ENCODE peak calls at places on chromosome 10, in six cellular contexts. B is PC-9; J is neuronal stem cell; I is suprapubic skin; D is right cardiac atrium; N is effector memory CD4-positive, alpha-beta T cell. G is an unnamed sample.

GRCh38 chr10:24456319-24456718 is 247.4 kb downstream of the KIAA1217 start:
- DNase-seq in D (no peak), J (no peak), N (no peak), I (no peak), B (no peak), G (no peak)

GRCh38 chr10:51159841-51160240 is 85.6 kb downstream of the PRKG1 start:
- DNase-seq in J (no peak), N (no peak), B (no peak), D (no peak), I (no peak), G (no peak)

GRCh38 chr10:77357611-77358010 is 280.0 kb downstream of the KCNMA1 start:
- DNase-seq in I (no peak), D (no peak), J (no peak), N (no peak), B (no peak), G (no peak)

GRCh38 chr10:87750001-87750651 is 67.9 kb downstream of the ATAD1 start:
- DNase-seq in D (no peak), B (no peak), J (no peak), I (no peak), N (no peak), G (no peak)

GRCh38 chr10:6036861-6037321 is 25.3 kb downstream of the IL2RA start:
- DNase-seq in I (no peak), D (no peak), J (no peak), N (no peak), B (no peak), G (no peak)

GRCh38 chr10:131844546-131845084 is 56.2 kb upstream of the PPP2R2D start:
- DNase-seq in I (no peak), N (no peak), J (no peak), B (no peak), D (no peak), G (no peak)

GRCh38 chr10:100969175-100970075 is at the start of gene SEMA4G:
- DNase-seq in I (peak), B (no peak), N (no peak), J (peak), D (peak), G (peak)

GRCh38 chr10:122264442-122264841 is 6.7 kb upstream of the BTBD16 start:
- DNase-seq in B (no peak), I (peak), N (no peak), D (no peak), J (no peak), G (no peak)

GRCh38 chr10:23196201-23196600 is 4.1 kb downstream of the PTF1A start:
- DNase-seq in D (no peak), N (no peak), J (no peak), B (no peak), I (no peak), G (no peak)

GRCh38 chr10:50326757-50327701 is 75.7 kb upstream of the ASAH2 start:
- DNase-seq in B (peak), I (no peak), D (peak), J (no peak), N (no peak), G (peak)

GRCh38 chr10:12360461-12360860 is 11.1 kb downstream of the CAMK1D start:
- DNase-seq in D (no peak), J (no peak), B (no peak), I (no peak), N (no peak), G (no peak)

GRCh38 chr10:57624066-57624465 is 643.6 kb downstream of the IPMK start:
- DNase-seq in B (no peak), J (no peak), N (no peak), D (no peak), I (no peak), G (no peak)

GRCh38 chr10:128047991-128048826 is 78.0 kb downstream of the MKI67 start:
- DNase-seq in I (peak), N (no peak), J (no peak), B (no peak), D (peak), G (no peak)

GRCh38 chr10:79132681-79133381 is 64.1 kb downstream of the ZMIZ1 start:
- DNase-seq in J (no peak), N (no peak), I (no peak), D (no peak), B (no peak), G (peak)

GRCh38 chr10:110792476-110792875 is 79.3 kb upstream of the PDCD4 start:
- DNase-seq in D (no peak), B (no peak), I (no peak), J (no peak), N (no peak), G (no peak)

GRCh38 chr10:132974886-132975881 is 32.8 kb upstream of the CFAP46 start:
- DNase-seq in I (peak), J (no peak), N (no peak), D (peak), B (no peak), G (no peak)

GRCh38 chr10:70175516-70175915 is 5.2 kb upstream of the SAR1A start:
- DNase-seq in N (no peak), J (no peak), B (no peak), I (no peak), D (no peak), G (no peak)

DNA sequence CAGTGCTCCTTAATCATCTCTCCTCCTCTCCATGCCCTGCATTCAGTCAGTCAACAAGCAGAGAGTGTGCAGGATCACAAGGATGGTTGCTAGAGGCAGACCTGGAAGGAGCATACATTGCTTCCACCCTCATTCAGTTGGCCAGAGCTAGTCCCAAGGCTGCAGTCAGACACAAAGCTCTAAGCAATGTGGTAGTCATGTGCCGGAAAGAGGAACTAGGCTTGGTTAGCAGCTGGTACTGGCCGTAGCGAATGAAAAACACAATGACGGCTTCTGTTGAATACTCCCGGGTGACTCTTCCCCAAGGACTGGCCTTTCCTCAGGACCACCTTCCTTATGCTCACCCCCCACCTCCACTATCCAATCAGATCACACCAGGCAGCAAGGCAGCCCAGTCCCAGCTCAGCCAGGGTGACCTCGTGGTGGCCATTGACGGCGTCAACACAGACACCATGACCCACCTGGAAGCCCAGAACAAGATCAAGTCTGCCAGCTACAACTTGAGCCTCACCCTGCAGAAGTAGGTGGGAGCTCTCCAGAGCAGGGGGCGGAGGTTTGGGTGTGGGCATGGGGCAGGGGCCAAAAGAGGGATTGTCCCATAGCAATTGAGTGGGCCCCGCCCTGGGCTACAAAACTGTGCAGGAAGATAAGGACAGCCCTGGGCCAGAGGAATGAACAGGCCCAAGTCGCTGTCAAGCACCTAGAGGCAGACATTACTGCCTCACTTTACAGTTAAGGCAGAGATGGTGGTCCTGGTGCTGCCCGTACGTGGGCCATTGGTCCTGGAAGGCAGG is 10.9 kb downstream of the LDB3 start:
- DNase-seq in N (no peak), B (no peak), D (no peak), I (no peak), J (no peak), G (peak)
- H3K27ac ChIP-seq in N (no peak), B (no peak), D (peak), I (no peak), J (no peak), G (no peak)

DNA sequence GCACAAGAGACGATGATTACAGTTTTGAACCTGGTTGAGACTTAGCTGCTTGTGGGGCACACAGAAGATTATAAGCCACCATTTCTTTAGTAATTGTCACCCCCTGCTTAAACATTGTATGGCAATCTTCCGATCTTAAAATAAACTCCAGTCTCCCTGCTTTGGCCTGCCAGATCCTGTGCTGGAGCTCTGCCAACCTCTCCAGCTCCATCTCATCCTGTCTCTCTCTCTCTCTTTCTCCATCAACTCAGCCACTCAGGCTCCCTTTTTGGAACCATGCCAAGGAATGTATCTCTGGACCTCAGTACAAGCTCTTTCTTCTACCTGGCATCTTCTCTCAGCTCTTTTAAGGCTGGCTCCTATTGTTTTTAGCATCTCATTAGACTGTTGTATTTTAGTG is 1053.2 kb downstream of the REEP3 start:
- DNase-seq in J (no peak), B (no peak), N (no peak), I (no peak), D (no peak), G (no peak)
- H3K27ac ChIP-seq in J (no peak), B (no peak), N (no peak), I (no peak), D (no peak), G (no peak)

GRCh38 chr10:106711313-106711906 is 453.1 kb downstream of the SORCS1 start:
- DNase-seq in B (peak), I (no peak), J (peak), N (no peak), D (peak), G (peak)

GRCh38 chr10:106716375-106716774 is 448.1 kb downstream of the SORCS1 start:
- DNase-seq in J (no peak), N (no peak), B (no peak), I (no peak), D (no peak), G (no peak)

GRCh38 chr10:106713846-106714245 is 450.7 kb downstream of the SORCS1 start:
- DNase-seq in N (no peak), I (no peak), J (no peak), B (no peak), D (no peak), G (no peak)

GRCh38 chr10:106712988-106713387 is 451.5 kb downstream of the SORCS1 start:
- DNase-seq in D (no peak), J (no peak), N (no peak), I (no peak), B (no peak), G (no peak)

GRCh38 chr10:106714734-106715368 is 449.7 kb downstream of the SORCS1 start:
- DNase-seq in N (no peak), J (no peak), D (no peak), I (no peak), B (no peak), G (no peak)
- H3K27ac ChIP-seq in N (no peak), J (no peak), D (no peak), I (no peak), B (no peak), G (no peak)

DNA sequence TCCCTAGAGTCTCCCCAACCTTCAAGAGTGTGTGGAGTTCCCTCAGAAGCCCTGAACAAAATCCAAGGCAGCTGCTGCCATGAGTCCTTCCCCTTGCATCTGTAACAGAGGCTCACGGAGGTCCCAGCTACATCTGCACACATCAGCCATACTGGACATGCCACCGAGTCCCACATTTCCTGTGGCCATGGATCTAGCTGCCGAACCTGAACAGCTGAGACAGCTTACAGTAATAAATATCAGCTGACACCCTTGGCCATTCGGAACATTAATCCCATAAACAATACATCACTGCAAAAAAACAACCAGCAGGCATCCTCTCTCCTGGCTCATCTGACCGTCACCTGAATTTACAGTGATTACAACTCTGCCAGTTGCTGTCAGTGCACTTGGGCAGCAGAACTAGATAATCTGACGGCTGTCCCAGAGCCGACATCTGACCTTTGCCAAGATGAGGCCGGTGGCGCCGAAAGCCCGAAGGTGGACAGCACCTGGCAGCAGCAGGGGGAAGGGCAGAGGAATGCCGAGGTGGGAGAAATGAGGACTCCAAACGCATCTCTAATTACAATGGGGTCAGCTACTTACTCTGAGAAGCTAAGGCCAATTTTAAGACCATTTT is 33.6 kb downstream of the TRIM8 start:
- DNase-seq in I (peak), N (no peak), J (no peak), D (no peak), B (no peak), G (no peak)
- H3K27ac ChIP-seq in I (no peak), N (no peak), J (no peak), D (peak), B (no peak), G (no peak)

GRCh38 chr10:98213740-98214139 is 54.3 kb downstream of the LOXL4 start:
- DNase-seq in I (no peak), J (no peak), D (no peak), N (no peak), B (no peak), G (no peak)
- H3K27ac ChIP-seq in I (no peak), J (no peak), D (no peak), N (no peak), B (no peak), G (no peak)

GRCh38 chr10:119659951-119660350 is 8.8 kb downstream of the BAG3 start:
- DNase-seq in B (peak), D (peak), N (no peak), J (no peak), I (no peak), G (no peak)
- H3K27ac ChIP-seq in B (peak), D (peak), N (no peak), J (no peak), I (no peak), G (no peak)

GRCh38 chr10:10886861-10887539 is 130.7 kb upstream of the CELF2 start:
- DNase-seq in B (no peak), J (no peak), D (no peak), I (no peak), N (no peak), G (no peak)
- H3K27ac ChIP-seq in B (no peak), J (no peak), D (peak), I (no peak), N (no peak), G (no peak)

G was measured in K562.